ENCODE peak calls at places on chromosomes 12 and 14, in nine cellular contexts. One of them, this sample, is unnamed. For H3K4me1, the result is how much of the 10 kb centered on the place peaks cover.

GRCh38 chr12:111274820-111275219 is 94.1 kb downstream of the PHETA1 start:
- DNase-seq in IMR-90: no peak
- DNase-seq in suprapubic skin: no peak
- DNase-seq in neural progenitor cell: peak
- DNase-seq in HCT116: peak
- DNase-seq in transverse colon: no peak
- DNase-seq in uterus: no peak
- DNase-seq in fibroblast of lung: no peak
- DNase-seq in MM.1S: no peak
- DNase-seq in this sample: no peak

GRCh38 chr12:60259241-60259640 is 663.4 kb downstream of the SLC16A7 start:
- DNase-seq in transverse colon: no peak
- DNase-seq in fibroblast of lung: no peak
- DNase-seq in HCT116: no peak
- DNase-seq in suprapubic skin: no peak
- DNase-seq in MM.1S: no peak
- DNase-seq in uterus: no peak
- DNase-seq in IMR-90: no peak
- DNase-seq in neural progenitor cell: no peak
- DNase-seq in this sample: no peak

GRCh38 chr14:52060080-52060479 is 8.8 kb downstream of the NID2 start:
- DNase-seq in IMR-90: no peak
- DNase-seq in suprapubic skin: no peak
- DNase-seq in fibroblast of lung: peak
- DNase-seq in MM.1S: no peak
- DNase-seq in uterus: no peak
- DNase-seq in transverse colon: peak
- DNase-seq in HCT116: no peak
- DNase-seq in neural progenitor cell: no peak
- DNase-seq in this sample: peak

GRCh38 chr12:105100207-105100985 is 7.1 kb upstream of the WASHC4 start:
- DNase-seq in suprapubic skin: no peak
- DNase-seq in neural progenitor cell: no peak
- DNase-seq in IMR-90: peak
- DNase-seq in MM.1S: no peak
- DNase-seq in fibroblast of lung: peak
- DNase-seq in HCT116: peak
- DNase-seq in transverse colon: no peak
- DNase-seq in uterus: no peak
- DNase-seq in this sample: no peak

GRCh38 chr14:64983439-64984310 is 3.0 kb upstream of the FNTB start:
- DNase-seq in fibroblast of lung: peak
- DNase-seq in neural progenitor cell: peak
- DNase-seq in transverse colon: peak
- DNase-seq in HCT116: peak
- DNase-seq in uterus: no peak
- DNase-seq in suprapubic skin: no peak
- DNase-seq in IMR-90: peak
- DNase-seq in MM.1S: peak
- DNase-seq in this sample: peak

GRCh38 chr12:90816353-90817089 is 138.5 kb downstream of the CCER1 start:
- DNase-seq in transverse colon: no peak
- DNase-seq in fibroblast of lung: no peak
- DNase-seq in neural progenitor cell: no peak
- DNase-seq in HCT116: no peak
- DNase-seq in uterus: no peak
- DNase-seq in IMR-90: peak
- DNase-seq in suprapubic skin: no peak
- DNase-seq in MM.1S: no peak
- DNase-seq in this sample: no peak

GRCh38 chr14:100662850-100663527 is 63.7 kb upstream of the DLK1 start:
- DNase-seq in IMR-90: peak
- DNase-seq in transverse colon: peak
- DNase-seq in fibroblast of lung: peak
- DNase-seq in MM.1S: peak
- DNase-seq in uterus: peak
- DNase-seq in HCT116: peak
- DNase-seq in neural progenitor cell: peak
- DNase-seq in suprapubic skin: no peak
- DNase-seq in this sample: peak

GRCh38 chr12:57418255-57418654 is 12.6 kb downstream of the R3HDM2 start:
- DNase-seq in uterus: no peak
- DNase-seq in fibroblast of lung: no peak
- DNase-seq in HCT116: no peak
- DNase-seq in suprapubic skin: no peak
- DNase-seq in IMR-90: no peak
- DNase-seq in MM.1S: no peak
- DNase-seq in neural progenitor cell: no peak
- DNase-seq in transverse colon: no peak
- DNase-seq in this sample: no peak

GRCh38 chr12:107488666-107489065 is 196.9 kb upstream of the PWP1 start:
- DNase-seq in HCT116: no peak
- DNase-seq in IMR-90: peak
- DNase-seq in MM.1S: no peak
- DNase-seq in uterus: no peak
- DNase-seq in suprapubic skin: no peak
- DNase-seq in transverse colon: no peak
- DNase-seq in fibroblast of lung: peak
- DNase-seq in neural progenitor cell: no peak
- DNase-seq in this sample: no peak

GRCh38 chr12:52436000-52436827 is 2.0 kb upstream of the KRT75 start:
- DNase-seq in transverse colon: no peak
- DNase-seq in IMR-90: peak
- DNase-seq in fibroblast of lung: no peak
- DNase-seq in suprapubic skin: no peak
- DNase-seq in MM.1S: no peak
- DNase-seq in uterus: no peak
- DNase-seq in HCT116: no peak
- DNase-seq in neural progenitor cell: no peak
- DNase-seq in this sample: no peak

GRCh38 chr12:124754949-124755800 is 108.5 kb downstream of the SCARB1 start:
- DNase-seq in suprapubic skin: peak
- DNase-seq in neural progenitor cell: peak
- DNase-seq in fibroblast of lung: peak
- DNase-seq in MM.1S: peak
- DNase-seq in HCT116: no peak
- DNase-seq in IMR-90: peak
- DNase-seq in transverse colon: peak
- DNase-seq in uterus: peak
- DNase-seq in this sample: peak

GRCh38 chr12:45730842-45731336 is 1.4 kb downstream of the ARID2 start:
- DNase-seq in suprapubic skin: no peak
- DNase-seq in IMR-90: peak
- DNase-seq in fibroblast of lung: peak
- DNase-seq in MM.1S: peak
- DNase-seq in HCT116: no peak
- DNase-seq in transverse colon: no peak
- DNase-seq in uterus: no peak
- DNase-seq in neural progenitor cell: no peak
- DNase-seq in this sample: peak

GRCh38 chr12:91743727-91744126 is 401.9 kb downstream of the BTG1 start:
- DNase-seq in transverse colon: no peak
- DNase-seq in fibroblast of lung: no peak
- DNase-seq in neural progenitor cell: no peak
- DNase-seq in uterus: no peak
- DNase-seq in IMR-90: no peak
- DNase-seq in HCT116: no peak
- DNase-seq in suprapubic skin: no peak
- DNase-seq in MM.1S: no peak
- DNase-seq in this sample: no peak

GRCh38 chr12:108670066-108670631 is 36.5 kb upstream of the SELPLG start:
- DNase-seq in HCT116: no peak
- DNase-seq in neural progenitor cell: no peak
- DNase-seq in fibroblast of lung: no peak
- DNase-seq in transverse colon: no peak
- DNase-seq in suprapubic skin: no peak
- DNase-seq in MM.1S: no peak
- DNase-seq in IMR-90: no peak
- DNase-seq in uterus: no peak
- DNase-seq in this sample: no peak

GRCh38 chr12:32742133-32742532 is 13.6 kb downstream of the YARS2 start:
- DNase-seq in IMR-90: no peak
- DNase-seq in transverse colon: no peak
- DNase-seq in fibroblast of lung: no peak
- DNase-seq in uterus: no peak
- DNase-seq in neural progenitor cell: no peak
- DNase-seq in MM.1S: no peak
- DNase-seq in suprapubic skin: no peak
- DNase-seq in HCT116: no peak
- DNase-seq in this sample: no peak

GRCh38 chr12:32734952-32735351 is 20.7 kb downstream of the YARS2 start:
- DNase-seq in transverse colon: no peak
- DNase-seq in suprapubic skin: no peak
- DNase-seq in MM.1S: no peak
- DNase-seq in IMR-90: no peak
- DNase-seq in neural progenitor cell: no peak
- DNase-seq in HCT116: no peak
- DNase-seq in uterus: no peak
- DNase-seq in fibroblast of lung: no peak
- DNase-seq in this sample: no peak

GRCh38 chr12:32739279-32739678 is 16.4 kb downstream of the YARS2 start:
- DNase-seq in fibroblast of lung: no peak
- DNase-seq in HCT116: no peak
- DNase-seq in suprapubic skin: no peak
- DNase-seq in MM.1S: no peak
- DNase-seq in IMR-90: no peak
- DNase-seq in transverse colon: no peak
- DNase-seq in uterus: no peak
- DNase-seq in neural progenitor cell: no peak
- DNase-seq in this sample: no peak

GRCh38 chr12:32737715-32738114 is 18.0 kb downstream of the YARS2 start:
- DNase-seq in MM.1S: no peak
- DNase-seq in fibroblast of lung: no peak
- DNase-seq in transverse colon: no peak
- DNase-seq in uterus: no peak
- DNase-seq in neural progenitor cell: no peak
- DNase-seq in HCT116: no peak
- DNase-seq in suprapubic skin: no peak
- DNase-seq in IMR-90: no peak
- DNase-seq in this sample: no peak

GRCh38 chr12:32736445-32736844 is 19.3 kb downstream of the YARS2 start:
- DNase-seq in neural progenitor cell: no peak
- DNase-seq in uterus: no peak
- DNase-seq in suprapubic skin: no peak
- DNase-seq in fibroblast of lung: no peak
- DNase-seq in transverse colon: no peak
- DNase-seq in MM.1S: no peak
- DNase-seq in HCT116: no peak
- DNase-seq in IMR-90: no peak
- DNase-seq in this sample: no peak
- H3K4me1 ChIP-seq in neural progenitor cell: under half
- H3K4me1 ChIP-seq in uterus: under half
- H3K4me1 ChIP-seq in suprapubic skin: under half
- H3K4me1 ChIP-seq in fibroblast of lung: under half
- H3K4me1 ChIP-seq in transverse colon: under half
- H3K4me1 ChIP-seq in MM.1S: under half
- H3K4me1 ChIP-seq in HCT116: under half
- H3K4me1 ChIP-seq in IMR-90: under half
- H3K4me1 ChIP-seq in this sample: under half

GRCh38 chr12:47824198-47824597 is 4.5 kb upstream of the HDAC7 start:
- DNase-seq in suprapubic skin: no peak
- DNase-seq in neural progenitor cell: no peak
- DNase-seq in IMR-90: no peak
- DNase-seq in fibroblast of lung: no peak
- DNase-seq in MM.1S: peak
- DNase-seq in HCT116: no peak
- DNase-seq in transverse colon: no peak
- DNase-seq in uterus: no peak
- DNase-seq in this sample: no peak
- H3K27ac ChIP-seq in suprapubic skin: peak
- H3K27ac ChIP-seq in neural progenitor cell: no peak
- H3K27ac ChIP-seq in IMR-90: no peak
- H3K27ac ChIP-seq in fibroblast of lung: no peak
- H3K27ac ChIP-seq in MM.1S: peak
- H3K27ac ChIP-seq in HCT116: no peak
- H3K27ac ChIP-seq in transverse colon: peak
- H3K27ac ChIP-seq in uterus: peak
- H3K27ac ChIP-seq in this sample: peak

DNA sequence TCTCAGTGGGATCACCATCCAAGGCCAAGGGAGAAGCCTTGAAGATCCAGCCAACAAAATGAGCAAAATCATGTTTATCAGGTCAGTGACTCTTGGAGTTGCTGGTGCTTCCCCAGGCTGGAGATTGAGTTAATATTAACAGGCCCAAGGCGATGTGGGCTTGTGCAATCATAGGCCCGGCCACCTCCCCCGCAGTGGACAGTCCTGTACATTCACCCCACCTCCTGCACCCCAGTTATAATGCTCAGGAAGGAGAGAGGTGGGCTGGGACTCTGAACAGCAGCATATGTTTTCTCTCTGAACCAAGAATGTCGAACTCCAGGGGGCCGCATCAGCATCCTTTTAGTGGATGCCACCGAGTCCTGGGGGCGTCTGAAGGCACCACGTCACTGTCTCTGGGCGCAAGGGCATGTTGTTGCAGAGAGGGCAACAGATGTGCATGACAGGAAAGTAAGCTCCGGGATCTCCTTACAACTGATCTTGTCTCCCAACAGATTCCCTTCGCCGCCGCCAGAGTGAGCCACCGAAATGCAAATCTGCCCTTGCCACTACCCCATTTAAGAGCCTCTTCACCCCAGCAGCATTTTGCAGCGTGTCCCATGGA is 32.2 kb upstream of the SERPINA6 start:
- DNase-seq in IMR-90: peak
- DNase-seq in HCT116: no peak
- DNase-seq in neural progenitor cell: peak
- DNase-seq in uterus: no peak
- DNase-seq in transverse colon: peak
- DNase-seq in fibroblast of lung: peak
- DNase-seq in suprapubic skin: no peak
- DNase-seq in MM.1S: no peak
- DNase-seq in this sample: peak
- TF ChIP-seq CTCF in IMR-90: peak
- TF ChIP-seq CTCF in HCT116: no peak
- TF ChIP-seq CTCF in neural progenitor cell: peak
- TF ChIP-seq CTCF in uterus: peak
- TF ChIP-seq CTCF in transverse colon: peak
- TF ChIP-seq CTCF in fibroblast of lung: peak
- TF ChIP-seq CTCF in suprapubic skin: no peak
- TF ChIP-seq CTCF in MM.1S: no peak
- TF ChIP-seq CTCF in this sample: peak

GRCh38 chr14:69715725-69716482 is 51.0 kb upstream of the SRSF5 start:
- DNase-seq in uterus: peak
- DNase-seq in fibroblast of lung: peak
- DNase-seq in neural progenitor cell: no peak
- DNase-seq in suprapubic skin: peak
- DNase-seq in MM.1S: no peak
- DNase-seq in IMR-90: peak
- DNase-seq in HCT116: no peak
- DNase-seq in transverse colon: peak
- DNase-seq in this sample: peak
- H3K4me1 ChIP-seq in uterus: under half
- H3K4me1 ChIP-seq in fibroblast of lung: under half
- H3K4me1 ChIP-seq in neural progenitor cell: half or more
- H3K4me1 ChIP-seq in suprapubic skin: half or more
- H3K4me1 ChIP-seq in MM.1S: under half
- H3K4me1 ChIP-seq in IMR-90: under half
- H3K4me1 ChIP-seq in HCT116: under half
- H3K4me1 ChIP-seq in transverse colon: under half
- H3K4me1 ChIP-seq in this sample: half or more

GRCh38 chr12:53450936-53451335 is 966 bp upstream of the PCBP2 start:
- DNase-seq in fibroblast of lung: no peak
- DNase-seq in uterus: no peak
- DNase-seq in MM.1S: no peak
- DNase-seq in HCT116: no peak
- DNase-seq in transverse colon: no peak
- DNase-seq in IMR-90: no peak
- DNase-seq in suprapubic skin: no peak
- DNase-seq in neural progenitor cell: no peak
- DNase-seq in this sample: no peak
- H3K27ac ChIP-seq in fibroblast of lung: no peak
- H3K27ac ChIP-seq in uterus: no peak
- H3K27ac ChIP-seq in MM.1S: no peak
- H3K27ac ChIP-seq in HCT116: no peak
- H3K27ac ChIP-seq in transverse colon: no peak
- H3K27ac ChIP-seq in IMR-90: no peak
- H3K27ac ChIP-seq in suprapubic skin: no peak
- H3K27ac ChIP-seq in neural progenitor cell: no peak
- H3K27ac ChIP-seq in this sample: no peak